ENCODE peak calls at places on chromosome 16, in four cellular contexts. J is K562, S is GM12878, P is HepG2. V is an unnamed sample.

GRCh38 chr16:57619606-57620315 is 8.7 kb upstream of the ADGRG1 start:
- DNase-seq in J (no peak), S (no peak), P (peak), V (peak)

GRCh38 chr16:57576429-57576870 is 34.0 kb downstream of the ADGRG5 start:
- DNase-seq in J (peak), S (peak), P (peak), V (peak)

GRCh38 chr16:919658-920631 is 50.8 kb downstream of the LMF1 start:
- DNase-seq in J (no peak), S (no peak), P (no peak), V (no peak)

GRCh38 chr16:76598498-76598897 is 321.3 kb downstream of the CNTNAP4 start:
- DNase-seq in J (no peak), S (no peak), P (no peak), V (no peak)

GRCh38 chr16:13767215-13767614 is 152.7 kb upstream of the ERCC4 start:
- DNase-seq in J (no peak), S (no peak), P (no peak), V (no peak)

GRCh38 chr16:2205967-2206313 is 686 bp downstream of the MLST8 start:
- DNase-seq in J (no peak), S (no peak), P (no peak), V (no peak)

GRCh38 chr16:10741844-10742243 is 1.8 kb upstream of the NUBP1 start:
- DNase-seq in J (no peak), S (no peak), P (no peak), V (no peak)

GRCh38 chr16:78407191-78407590 is 307.7 kb downstream of the WWOX start:
- DNase-seq in J (no peak), S (no peak), P (no peak), V (no peak)

GRCh38 chr16:85573696-85574641 is 39.2 kb upstream of the GSE1 start:
- DNase-seq in J (peak), S (no peak), P (no peak), V (no peak)

DNA sequence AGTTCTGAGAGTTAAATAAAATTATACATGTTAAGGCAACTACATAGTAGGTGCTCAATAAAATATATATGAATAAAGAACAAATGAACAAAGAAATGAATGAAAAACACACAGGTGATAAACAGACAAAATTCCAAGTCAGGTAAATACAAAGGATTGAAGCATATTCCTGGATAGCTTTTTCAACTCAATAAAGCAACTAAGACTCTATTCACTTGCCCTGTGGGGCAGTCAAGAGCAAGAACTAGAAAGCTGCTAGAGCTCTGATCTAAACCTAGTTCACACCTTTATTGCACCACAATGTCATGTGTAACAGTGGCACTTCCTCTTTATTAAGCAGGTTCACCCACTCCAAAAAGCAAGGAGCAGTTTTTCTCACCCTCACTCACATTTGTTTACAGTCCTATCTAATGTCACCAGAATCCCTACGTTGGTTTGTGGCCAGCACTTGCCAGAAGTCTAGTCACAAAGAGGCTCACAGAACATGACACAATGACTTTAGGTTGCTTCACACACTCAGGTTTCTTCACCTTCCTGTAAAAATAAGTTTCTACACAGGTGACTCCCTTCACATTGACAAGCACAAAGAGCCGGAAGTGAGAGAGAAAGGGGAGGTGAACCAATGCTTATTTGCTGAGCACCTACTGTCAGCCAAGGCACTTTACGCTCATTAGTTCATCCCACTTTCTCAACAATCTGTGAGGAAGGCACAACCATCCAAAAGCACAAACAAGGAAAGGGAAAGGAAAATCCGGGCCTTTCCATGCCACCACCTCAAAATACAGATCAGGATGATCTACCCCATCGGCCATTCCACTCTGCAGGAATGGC is 70.8 kb downstream of the XPO6 start:
- DNase-seq in J (no peak), S (peak), P (peak), V (no peak)
- TF ChIP-seq SP1 in J (no peak), S (peak), P (no peak), V (no peak)

GRCh38 chr16:51820176-51820575 is 669.1 kb upstream of the SALL1 start:
- DNase-seq in J (no peak), S (no peak), P (no peak), V (no peak)

GRCh38 chr16:51818342-51818944 is 667.4 kb upstream of the SALL1 start:
- DNase-seq in J (no peak), S (no peak), P (peak), V (peak)

GRCh38 chr16:51814617-51815016 is 663.5 kb upstream of the SALL1 start:
- DNase-seq in J (no peak), S (no peak), P (no peak), V (no peak)

GRCh38 chr16:51815527-51815926 is 664.5 kb upstream of the SALL1 start:
- DNase-seq in J (no peak), S (no peak), P (no peak), V (no peak)

DNA sequence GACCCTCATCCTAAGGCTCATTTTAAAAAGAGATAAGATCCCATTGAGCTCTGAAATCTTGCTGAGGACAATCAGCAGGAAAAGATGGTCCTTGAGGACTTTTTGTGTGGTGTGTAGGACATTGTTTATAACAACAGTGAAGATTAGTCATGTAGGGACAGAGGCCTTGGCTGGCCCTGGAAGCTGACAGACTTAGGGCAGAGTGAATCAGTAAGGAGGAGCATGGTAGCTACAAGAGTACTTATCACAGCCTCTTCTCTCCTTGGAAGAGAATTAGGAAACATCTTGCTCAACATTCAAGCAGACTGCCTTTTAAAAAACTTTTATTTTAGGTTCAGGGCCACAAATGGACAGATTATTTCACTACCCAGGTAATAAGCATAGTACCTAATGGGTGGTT is 665.9 kb upstream of the SALL1 start:
- DNase-seq in J (no peak), S (no peak), P (no peak), V (no peak)
- TF ChIP-seq CREM in J (no peak), S (no peak), P (no peak), V (no peak)

GRCh38 chr16:48053346-48053745 is 102.4 kb downstream of the ABCC12 start:
- DNase-seq in J (no peak), S (no peak), P (no peak), V (peak)
- TF ChIP-seq SP1 in J (no peak), S (no peak), P (no peak), V (no peak)

GRCh38 chr16:89999831-90000574 is 19.3 kb downstream of the DBNDD1 start:
- DNase-seq in J (no peak), S (no peak), P (no peak), V (no peak)
- TF ChIP-seq CREM in J (no peak), S (no peak), P (no peak), V (no peak)

GRCh38 chr16:50697881-50698767 is 4.7 kb downstream of the NOD2 start:
- DNase-seq in J (no peak), S (peak), P (no peak), V (no peak)
- TF ChIP-seq SP1 in J (no peak), S (no peak), P (no peak), V (no peak)

GRCh38 chr16:19179890-19180490 is 11.9 kb downstream of the SYT17 start:
- DNase-seq in J (peak), S (no peak), P (peak), V (peak)
- TF ChIP-seq CREM in J (no peak), S (no peak), P (no peak), V (no peak)

GRCh38 chr16:81521141-81521626 is 76.6 kb downstream of the CMIP start:
- DNase-seq in J (peak), S (no peak), P (no peak), V (no peak)
- TF ChIP-seq SP1 in J (no peak), S (no peak), P (no peak), V (no peak)

DNA sequence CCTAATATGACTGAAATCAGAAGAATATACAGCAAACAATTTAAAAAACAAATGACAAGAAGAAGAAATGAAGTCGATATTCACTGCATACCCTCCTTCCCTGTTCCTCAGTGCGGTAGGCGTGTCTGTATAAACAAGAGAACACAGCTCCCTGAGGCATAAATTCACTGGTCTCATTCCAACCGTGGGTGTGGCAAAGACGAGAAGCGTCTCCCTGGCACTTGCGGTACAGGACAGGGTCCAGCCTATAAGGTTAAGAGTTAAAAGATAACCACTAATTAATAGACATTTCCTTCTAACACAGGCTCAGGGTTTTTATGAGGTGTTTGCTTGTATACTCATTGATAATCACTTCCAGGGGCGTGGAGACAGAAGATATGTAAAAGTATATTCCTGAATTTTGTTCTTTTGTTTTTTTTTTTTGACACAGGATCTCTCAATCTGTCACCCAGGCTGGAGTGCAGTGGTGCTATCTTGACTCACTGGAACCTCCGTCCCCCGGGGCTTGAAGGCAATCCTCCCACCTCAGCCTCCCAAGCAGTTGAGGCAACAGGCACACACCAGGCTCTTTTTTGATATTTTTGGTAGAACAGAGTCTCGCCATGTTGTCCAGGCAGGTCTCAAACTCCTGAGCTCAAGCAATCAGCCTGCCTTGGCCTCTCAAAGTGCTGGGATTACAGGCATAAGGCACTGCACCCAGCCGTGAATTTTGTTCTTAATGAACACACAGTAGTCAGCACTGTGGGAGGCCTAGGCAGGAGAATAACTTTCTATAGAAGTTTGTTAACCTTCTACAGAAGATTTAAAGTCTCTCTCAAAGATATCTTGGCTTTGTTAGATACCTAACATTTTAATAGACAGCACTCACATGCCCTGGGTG is 59.1 kb upstream of the CLEC18B start:
- DNase-seq in J (peak), S (no peak), P (no peak), V (no peak)
- TF ChIP-seq CREM in J (no peak), S (no peak), P (no peak), V (no peak)

GRCh38 chr16:19116711-19117449 is 3.1 kb downstream of the ITPRIPL2 start:
- DNase-seq in J (no peak), S (no peak), P (no peak), V (no peak)

GRCh38 chr16:19123535-19124178 is 9.9 kb downstream of the ITPRIPL2 start:
- DNase-seq in J (no peak), S (no peak), P (peak), V (no peak)

GRCh38 chr16:19118938-19119431 is 5.2 kb downstream of the ITPRIPL2 start:
- DNase-seq in J (peak), S (no peak), P (no peak), V (no peak)

GRCh38 chr16:19115148-19116021 is 1.6 kb downstream of the ITPRIPL2 start:
- DNase-seq in J (no peak), S (no peak), P (no peak), V (peak)

GRCh38 chr16:19119564-19119963 is 5.8 kb downstream of the ITPRIPL2 start:
- DNase-seq in J (no peak), S (no peak), P (no peak), V (no peak)
- TF ChIP-seq SP1 in J (no peak), S (no peak), P (no peak), V (no peak)

GRCh38 chr16:5738586-5738985 is 641.0 kb upstream of the EEF2KMT start:
- DNase-seq in J (no peak), S (no peak), P (peak), V (no peak)
- TF ChIP-seq CREM in J (no peak), S (no peak), P (no peak), V (no peak)